ENCODE peak calls at places on chromosomes 11 and 22, in six cellular contexts. One of them, this sample, is unnamed.

GRCh38 chr11:57427692-57428082 is 766 bp upstream of the SLC43A3 start:
- DNase-seq in ovary: peak; percentile 81
- DNase-seq in upper lobe of right lung: no peak
- DNase-seq in uterus: peak; percentile 89
- DNase-seq in fibroblast of lung: peak; percentile 74
- DNase-seq in AG04450: no peak
- DNase-seq in this sample: no peak

GRCh38 chr11:18705651-18706281 is 7.2 kb downstream of the TMEM86A start:
- DNase-seq in ovary: peak; percentile 69
- DNase-seq in upper lobe of right lung: peak; percentile 77
- DNase-seq in uterus: peak; percentile 39
- DNase-seq in fibroblast of lung: no peak
- DNase-seq in AG04450: no peak
- DNase-seq in this sample: no peak

GRCh38 chr11:33634291-33634834 is 66.3 kb downstream of the C11orf91 start:
- DNase-seq in ovary: no peak
- DNase-seq in upper lobe of right lung: no peak
- DNase-seq in uterus: no peak
- DNase-seq in fibroblast of lung: peak; percentile 70
- DNase-seq in AG04450: no peak
- DNase-seq in this sample: peak; percentile 40

GRCh38 chr22:42078469-42079318 is 806 bp upstream of the SMDT1 start:
- DNase-seq in ovary: no peak
- DNase-seq in upper lobe of right lung: no peak
- DNase-seq in uterus: no peak
- DNase-seq in fibroblast of lung: no peak
- DNase-seq in AG04450: no peak
- DNase-seq in this sample: no peak

GRCh38 chr11:134939046-134939445 is 527.0 kb upstream of the B3GAT1 start:
- DNase-seq in ovary: no peak
- DNase-seq in upper lobe of right lung: no peak
- DNase-seq in uterus: no peak
- DNase-seq in fibroblast of lung: no peak
- DNase-seq in AG04450: no peak
- DNase-seq in this sample: no peak

GRCh38 chr11:102323542-102324261 is 6.4 kb downstream of the BIRC3 start:
- DNase-seq in ovary: no peak
- DNase-seq in upper lobe of right lung: no peak
- DNase-seq in uterus: no peak
- DNase-seq in fibroblast of lung: peak; percentile 80
- DNase-seq in AG04450: peak; percentile 32
- DNase-seq in this sample: peak; percentile 51

GRCh38 chr22:30265851-30266444 is 703 bp downstream of the OSM start:
- DNase-seq in ovary: no peak
- DNase-seq in upper lobe of right lung: peak; percentile 87
- DNase-seq in uterus: no peak
- DNase-seq in fibroblast of lung: no peak
- DNase-seq in AG04450: no peak
- DNase-seq in this sample: no peak

GRCh38 chr11:47437746-47438418 is 11.1 kb downstream of the RAPSN start:
- DNase-seq in ovary: no peak
- DNase-seq in upper lobe of right lung: no peak
- DNase-seq in uterus: peak; percentile 37
- DNase-seq in fibroblast of lung: no peak
- DNase-seq in AG04450: no peak
- DNase-seq in this sample: no peak

GRCh38 chr22:43377486-43377995 is 34.3 kb upstream of the MPPED1 start:
- DNase-seq in ovary: peak; percentile 43
- DNase-seq in upper lobe of right lung: no peak
- DNase-seq in uterus: no peak
- DNase-seq in fibroblast of lung: peak; percentile 76
- DNase-seq in AG04450: no peak
- DNase-seq in this sample: peak; percentile 6

GRCh38 chr22:31977141-31977781 is 32.9 kb downstream of the YWHAH start:
- DNase-seq in ovary: peak; percentile 47
- DNase-seq in upper lobe of right lung: peak; percentile 85
- DNase-seq in uterus: peak; percentile 34
- DNase-seq in fibroblast of lung: peak; percentile 48
- DNase-seq in AG04450: peak; percentile 13
- DNase-seq in this sample: peak; percentile 66

GRCh38 chr22:24834845-24835570 is 29.0 kb downstream of the SGSM1 start:
- DNase-seq in ovary: no peak
- DNase-seq in upper lobe of right lung: no peak
- DNase-seq in uterus: no peak
- DNase-seq in fibroblast of lung: no peak
- DNase-seq in AG04450: no peak
- DNase-seq in this sample: no peak

GRCh38 chr11:117917591-117917990 is 11.6 kb downstream of the TMPRSS13 start:
- DNase-seq in ovary: no peak
- DNase-seq in upper lobe of right lung: no peak
- DNase-seq in uterus: peak; percentile 7
- DNase-seq in fibroblast of lung: no peak
- DNase-seq in AG04450: no peak
- DNase-seq in this sample: no peak

GRCh38 chr11:56909563-56909962 is 79.2 kb upstream of the OR5AK2 start:
- DNase-seq in ovary: no peak
- DNase-seq in upper lobe of right lung: no peak
- DNase-seq in uterus: no peak
- DNase-seq in fibroblast of lung: no peak
- DNase-seq in AG04450: no peak
- DNase-seq in this sample: no peak

DNA sequence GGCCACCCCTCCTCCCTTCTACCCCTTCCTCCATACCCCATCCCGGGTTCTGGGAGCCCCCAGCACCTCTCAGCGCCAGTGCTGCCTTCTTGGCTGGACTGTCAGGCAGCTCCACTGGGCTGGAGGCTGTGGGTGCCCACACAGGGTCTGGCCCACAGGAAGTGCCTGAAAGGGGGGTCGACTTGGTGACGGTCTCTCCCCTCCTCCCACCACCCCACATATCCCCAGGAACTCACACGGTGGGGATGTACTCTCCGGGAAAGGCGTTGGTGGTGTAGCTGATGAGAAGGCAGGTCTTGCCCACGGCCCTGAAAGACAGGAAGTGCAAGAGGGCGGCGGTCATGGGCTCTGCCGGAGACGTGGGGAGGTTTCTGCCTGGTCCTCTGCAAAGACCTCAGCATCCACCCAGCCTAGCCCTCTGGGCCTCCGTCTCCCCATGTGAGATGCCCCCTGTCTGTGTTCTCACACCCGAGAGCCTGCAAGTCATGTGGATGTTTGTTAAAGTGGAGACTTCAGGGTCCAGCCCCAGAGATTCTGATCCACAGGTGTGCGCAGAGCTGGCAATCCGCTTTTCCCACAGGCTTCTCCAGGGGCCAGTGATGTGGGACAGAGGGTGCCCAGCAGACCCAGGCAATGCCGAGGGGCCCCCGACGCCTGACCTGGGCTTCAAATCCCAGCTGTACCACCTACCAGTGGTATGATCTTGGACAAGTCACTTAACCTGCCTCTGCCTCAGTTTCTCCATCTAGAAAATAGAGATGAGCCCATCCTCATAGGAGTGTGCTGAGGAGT is 2.5 kb downstream of the RAC2 start:
- DNase-seq in ovary: no peak
- DNase-seq in upper lobe of right lung: no peak
- DNase-seq in uterus: no peak
- DNase-seq in fibroblast of lung: peak; percentile 6
- DNase-seq in AG04450: no peak
- DNase-seq in this sample: no peak
- H3K4me3 ChIP-seq in ovary: no peak overlapping the region
- H3K4me3 ChIP-seq in upper lobe of right lung: peak overlapping the region; percentile 59
- H3K4me3 ChIP-seq in uterus: no peak overlapping the region
- H3K4me3 ChIP-seq in fibroblast of lung: no peak overlapping the region
- H3K4me3 ChIP-seq in AG04450: no peak overlapping the region
- H3K4me3 ChIP-seq in this sample: no peak overlapping the region

GRCh38 chr11:114354076-114354475 is 46.2 kb downstream of the C11orf71 start:
- DNase-seq in ovary: no peak
- DNase-seq in upper lobe of right lung: no peak
- DNase-seq in uterus: no peak
- DNase-seq in fibroblast of lung: peak; percentile 97
- DNase-seq in AG04450: peak; percentile 62
- DNase-seq in this sample: peak; percentile 98
- H3K27ac ChIP-seq in ovary: no peak overlapping the region
- H3K27ac ChIP-seq in upper lobe of right lung: no peak overlapping the region
- H3K27ac ChIP-seq in uterus: no peak overlapping the region
- H3K27ac ChIP-seq in fibroblast of lung: no peak overlapping the region
- H3K27ac ChIP-seq in AG04450: no peak overlapping the region
- H3K27ac ChIP-seq in this sample: peak overlapping the region; percentile 74

GRCh38 chr22:40818747-40819662 is at the start of gene SLC25A17:
- DNase-seq in ovary: peak; percentile 89
- DNase-seq in upper lobe of right lung: peak; percentile 95
- DNase-seq in uterus: peak; percentile 90
- DNase-seq in fibroblast of lung: peak; percentile 78
- DNase-seq in AG04450: peak; percentile 29
- DNase-seq in this sample: peak; percentile 63
- TF ChIP-seq CTCF in ovary: peak; percentile 62
- TF ChIP-seq CTCF in upper lobe of right lung: peak; percentile 39
- TF ChIP-seq CTCF in uterus: no peak
- TF ChIP-seq CTCF in fibroblast of lung: peak; percentile 47
- TF ChIP-seq CTCF in AG04450: peak; percentile 62
- TF ChIP-seq CTCF in this sample: peak; percentile 69

GRCh38 chr11:75350743-75351540 is 519 bp downstream of the ARRB1 start:
- DNase-seq in ovary: peak; percentile 64
- DNase-seq in upper lobe of right lung: peak; percentile 84
- DNase-seq in uterus: peak; percentile 45
- DNase-seq in fibroblast of lung: peak; percentile 49
- DNase-seq in AG04450: no peak
- DNase-seq in this sample: no peak

GRCh38 chr11:75351541-75352416 is at the start of gene ARRB1:
- DNase-seq in ovary: peak; percentile 80
- DNase-seq in upper lobe of right lung: peak; percentile 91
- DNase-seq in uterus: peak; percentile 61
- DNase-seq in fibroblast of lung: peak; percentile 61
- DNase-seq in AG04450: no peak
- DNase-seq in this sample: peak; percentile 6

GRCh38 chr11:75350122-75350742 is 1.2 kb downstream of the ARRB1 start:
- DNase-seq in ovary: no peak
- DNase-seq in upper lobe of right lung: no peak
- DNase-seq in uterus: no peak
- DNase-seq in fibroblast of lung: no peak
- DNase-seq in AG04450: no peak
- DNase-seq in this sample: no peak

GRCh38 chr11:75355051-75355450 is 3.6 kb upstream of the ARRB1 start:
- DNase-seq in ovary: no peak
- DNase-seq in upper lobe of right lung: no peak
- DNase-seq in uterus: no peak
- DNase-seq in fibroblast of lung: no peak
- DNase-seq in AG04450: no peak
- DNase-seq in this sample: no peak

DNA sequence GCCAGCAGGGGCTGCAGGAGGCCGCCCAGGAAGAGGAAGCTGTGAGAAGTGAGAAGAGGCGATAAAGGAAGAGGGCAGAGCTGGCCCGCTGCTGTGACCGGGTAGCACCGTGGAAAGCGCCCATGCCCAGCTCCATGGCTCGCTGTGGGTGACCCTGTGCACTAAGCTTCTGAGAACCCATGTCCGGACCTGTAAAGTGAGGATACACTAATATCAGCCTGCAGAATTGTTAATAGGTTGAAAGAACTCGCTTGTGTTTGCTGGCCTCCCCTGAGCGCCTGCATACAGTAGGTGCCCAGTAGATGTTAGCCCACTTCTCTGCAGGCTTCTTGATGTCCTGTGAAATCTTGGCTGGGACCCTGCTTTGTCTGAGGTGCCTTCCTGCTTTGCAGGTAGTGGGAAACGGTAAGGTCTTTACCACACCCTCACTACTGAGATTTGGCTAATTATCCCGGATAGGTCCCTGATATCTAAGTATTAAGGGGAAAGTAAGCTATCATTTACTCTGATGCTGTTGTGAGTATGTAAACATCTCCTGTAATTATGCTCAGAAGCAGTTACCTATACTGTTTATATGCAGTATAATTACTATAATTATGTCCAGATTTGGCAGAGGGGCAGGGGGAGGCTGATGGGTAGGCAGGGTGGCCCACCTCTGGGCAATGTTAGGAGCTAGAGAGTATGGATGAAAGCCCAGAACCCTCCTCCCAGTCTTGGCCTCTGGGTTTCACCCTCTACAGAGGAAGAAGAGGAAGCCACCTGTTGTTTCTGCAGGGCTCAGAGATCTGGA is 1.2 kb upstream of the ARRB1 start:
- DNase-seq in ovary: no peak
- DNase-seq in upper lobe of right lung: peak; percentile 88
- DNase-seq in uterus: no peak
- DNase-seq in fibroblast of lung: no peak
- DNase-seq in AG04450: no peak
- DNase-seq in this sample: no peak
- H3K4me3 ChIP-seq in ovary: peak overlapping the region; percentile 86
- H3K4me3 ChIP-seq in upper lobe of right lung: peak overlapping the region; percentile 85
- H3K4me3 ChIP-seq in uterus: peak overlapping the region; percentile 76
- H3K4me3 ChIP-seq in fibroblast of lung: peak overlapping the region; percentile 55
- H3K4me3 ChIP-seq in AG04450: peak overlapping the region; percentile 87
- H3K4me3 ChIP-seq in this sample: peak overlapping the region; percentile 63

GRCh38 chr22:28911777-28912669 is 28.7 kb downstream of the ZNRF3 start:
- DNase-seq in ovary: no peak
- DNase-seq in upper lobe of right lung: no peak
- DNase-seq in uterus: no peak
- DNase-seq in fibroblast of lung: peak; percentile 59
- DNase-seq in AG04450: peak; percentile 39
- DNase-seq in this sample: no peak
- H3K27ac ChIP-seq in ovary: peak overlapping the region; percentile 7
- H3K27ac ChIP-seq in upper lobe of right lung: peak overlapping the region; percentile 80
- H3K27ac ChIP-seq in uterus: peak overlapping the region; percentile 66
- H3K27ac ChIP-seq in fibroblast of lung: no peak overlapping the region
- H3K27ac ChIP-seq in AG04450: no peak overlapping the region
- H3K27ac ChIP-seq in this sample: no peak overlapping the region

GRCh38 chr11:60607483-60607882 is 91.9 kb upstream of the MS4A8 start:
- DNase-seq in ovary: no peak
- DNase-seq in upper lobe of right lung: no peak
- DNase-seq in uterus: no peak
- DNase-seq in fibroblast of lung: no peak
- DNase-seq in AG04450: no peak
- DNase-seq in this sample: no peak
- TF ChIP-seq CTCF in ovary: no peak
- TF ChIP-seq CTCF in upper lobe of right lung: no peak
- TF ChIP-seq CTCF in uterus: no peak
- TF ChIP-seq CTCF in fibroblast of lung: no peak
- TF ChIP-seq CTCF in AG04450: no peak
- TF ChIP-seq CTCF in this sample: no peak

DNA sequence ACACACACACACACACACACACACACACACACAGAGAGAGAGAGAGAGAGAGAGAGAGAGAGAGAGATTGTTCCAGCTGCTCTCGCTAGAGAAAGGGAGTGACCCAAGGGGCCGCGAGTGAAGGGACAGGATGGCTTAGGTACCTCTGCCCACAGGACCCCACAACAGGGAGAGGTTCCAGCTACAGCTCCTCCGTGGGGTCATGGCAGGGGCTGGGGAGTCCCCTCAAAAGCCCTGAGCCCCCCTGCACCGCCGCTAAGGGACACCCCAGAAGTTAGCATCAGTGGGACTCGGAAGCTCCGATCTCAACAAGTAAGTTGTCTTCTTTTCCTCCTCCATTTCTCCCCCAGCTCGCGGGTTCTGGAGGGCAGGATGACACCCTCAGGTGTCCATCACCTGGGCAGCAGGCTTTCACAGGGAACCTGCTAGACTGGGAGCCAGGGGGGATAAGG is 280 bp downstream of the KCNJ5 start:
- DNase-seq in ovary: no peak
- DNase-seq in upper lobe of right lung: no peak
- DNase-seq in uterus: no peak
- DNase-seq in fibroblast of lung: no peak
- DNase-seq in AG04450: no peak
- DNase-seq in this sample: no peak
- H3K4me3 ChIP-seq in ovary: peak overlapping the region; percentile 38
- H3K4me3 ChIP-seq in upper lobe of right lung: peak overlapping the region; percentile 55
- H3K4me3 ChIP-seq in uterus: no peak overlapping the region
- H3K4me3 ChIP-seq in fibroblast of lung: no peak overlapping the region
- H3K4me3 ChIP-seq in AG04450: peak overlapping the region; percentile 57
- H3K4me3 ChIP-seq in this sample: peak overlapping the region; percentile 52

This sample was measured in brain microvascular endothelial cell.